ENCODE peak calls at places on chromosomes 13 and 19, in seven cellular contexts. J, Q, G, T, K, H and V are unnamed samples.

GRCh38 chr13:99464441-99464949 is 36.8 kb upstream of the TM9SF2 start:
- DNase-seq in H (no peak), K (peak; percentile 42), Q (no peak), T (no peak), J (no peak), G (no peak), V (no peak)

GRCh38 chr13:36543671-36544070 is 111.4 kb downstream of the CCNA1 start:
- DNase-seq in J (no peak), H (peak; percentile 64), T (no peak), K (no peak), G (no peak), Q (no peak), V (no peak)

GRCh38 chr19:16702123-16702522 is 17.5 kb upstream of the NWD1 start:
- DNase-seq in H (peak; percentile 1), J (no peak), Q (no peak), K (peak; percentile 87), G (no peak), T (no peak), V (no peak)

GRCh38 chr19:16325671-16326400 is 1.2 kb downstream of the KLF2 start:
- DNase-seq in G (no peak), K (no peak), J (no peak), T (peak; percentile 74), H (peak; percentile 66), Q (peak; percentile 71), V (peak; percentile 79)

GRCh38 chr19:36013280-36014028 is 559 bp downstream of the ALKBH6 start:
- DNase-seq in T (no peak), K (no peak), G (no peak), H (no peak), J (no peak), Q (peak; percentile 12), V (no peak)

GRCh38 chr19:40750035-40750284 is 317 bp downstream of the ACTMAP start:
- DNase-seq in T (no peak), K (no peak), G (no peak), Q (no peak), J (peak; percentile 45), H (no peak), V (no peak)

GRCh38 chr19:33941133-33941532 is 144.5 kb downstream of the KCTD15 start:
- DNase-seq in K (no peak), H (no peak), J (no peak), T (no peak), G (no peak), Q (no peak), V (no peak)

GRCh38 chr13:50080856-50081105 is 65.5 kb downstream of the KCNRG start:
- DNase-seq in H (no peak), G (no peak), T (no peak), K (no peak), Q (no peak), J (no peak), V (no peak)

GRCh38 chr19:32917612-32917996 is 48.0 kb upstream of the SLC7A9 start:
- DNase-seq in T (no peak), Q (no peak), H (no peak), K (no peak), J (no peak), G (no peak), V (no peak)

GRCh38 chr19:6812612-6813011 is 40.1 kb downstream of the VAV1 start:
- DNase-seq in T (no peak), K (no peak), G (no peak), J (no peak), H (no peak), Q (no peak), V (no peak)

GRCh38 chr19:11046608-11047354 is 42.5 kb upstream of the LDLR start:
- DNase-seq in K (no peak), J (no peak), H (no peak), Q (no peak), T (no peak), G (no peak), V (no peak)

GRCh38 chr13:87333599-87333998 is 337.6 kb upstream of the SLITRK5 start:
- DNase-seq in G (no peak), J (no peak), H (no peak), Q (no peak), T (no peak), K (no peak), V (no peak)

GRCh38 chr13:65488606-65489005 is 1741.5 kb downstream of the PCDH9 start:
- DNase-seq in Q (no peak), T (no peak), J (no peak), G (no peak), K (no peak), H (no peak), V (no peak)

GRCh38 chr19:2509096-2509495 is 33.2 kb downstream of the GADD45B start:
- DNase-seq in H (no peak), J (no peak), G (no peak), Q (no peak), K (no peak), T (no peak), V (no peak)

GRCh38 chr19:41588497-41589209 is 12.7 kb downstream of the CEACAM21 start:
- DNase-seq in J (peak; percentile 50), G (no peak), T (no peak), Q (peak; percentile 26), H (peak; percentile 59), K (peak; percentile 42), V (no peak)

GRCh38 chr19:5808120-5808816 is 3.4 kb downstream of the NRTN start:
- DNase-seq in Q (no peak), T (no peak), J (no peak), K (no peak), G (no peak), H (no peak), V (peak; percentile 41)

GRCh38 chr19:19427935-19428334 is 22.5 kb downstream of the GATAD2A start:
- DNase-seq in G (no peak), K (no peak), Q (no peak), T (no peak), J (no peak), H (no peak), V (no peak)

GRCh38 chr19:34109596-34109995 is 62.7 kb upstream of the LSM14A start:
- DNase-seq in T (no peak), G (no peak), J (no peak), K (no peak), H (no peak), Q (no peak), V (no peak)

GRCh38 chr13:55160911-55161310 is 1979.8 kb upstream of the PRR20A start:
- DNase-seq in G (no peak), T (no peak), H (peak; percentile 1), J (no peak), K (no peak), Q (no peak), V (no peak)

GRCh38 chr13:31775686-31776085 is 36.4 kb downstream of the RXFP2 start:
- DNase-seq in T (no peak), Q (no peak), H (no peak), K (no peak), J (no peak), G (no peak), V (peak; percentile 78)

GRCh38 chr13:51998723-51999471 is 12.4 kb downstream of the ATP7B start:
- DNase-seq in Q (no peak), J (peak; percentile 22), K (no peak), H (peak; percentile 37), G (no peak), T (no peak), V (no peak)

GRCh38 chr13:113001251-113002140 is 32.5 kb downstream of the MCF2L start:
- DNase-seq in H (peak; percentile 91), G (no peak), T (no peak), Q (no peak), J (peak; percentile 26), K (peak; percentile 18), V (no peak)

GRCh38 chr13:25874907-25875306 is 176.9 kb downstream of the SHISA2 start:
- DNase-seq in Q (peak; percentile 66), K (peak; percentile 25), J (no peak), H (no peak), G (no peak), T (no peak), V (no peak)
- H3K27ac ChIP-seq in Q (peak overlapping the region; percentile 15), K (no peak overlapping the region), J (no peak overlapping the region), H (no peak overlapping the region), G (no peak overlapping the region), T (no peak overlapping the region), V (no peak overlapping the region)

DNA sequence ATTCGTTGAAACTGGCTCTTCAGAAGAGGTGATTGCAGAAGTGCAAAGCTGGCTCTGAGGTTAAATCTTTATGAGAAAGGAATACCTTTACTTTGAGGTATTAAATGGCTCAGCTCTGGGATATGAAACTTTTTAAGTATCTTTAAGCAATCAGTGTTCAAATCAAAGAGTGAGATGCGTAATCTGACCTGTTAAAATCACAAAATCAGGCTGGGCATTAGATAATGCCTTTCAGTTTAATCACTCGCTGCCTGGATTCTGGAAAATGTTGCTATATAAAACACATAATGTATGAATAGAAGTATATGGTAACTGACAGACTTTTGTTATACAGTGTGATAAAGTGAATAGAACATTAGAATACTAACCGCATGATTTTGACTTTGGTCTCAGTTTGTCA is 2.0 kb upstream of the DGKH start:
- DNase-seq in G (no peak), T (no peak), J (no peak), H (no peak), K (no peak), Q (no peak), V (no peak)
- H3K27ac ChIP-seq in G (no peak overlapping the region), T (no peak overlapping the region), J (no peak overlapping the region), H (no peak overlapping the region), K (no peak overlapping the region), Q (no peak overlapping the region), V (no peak overlapping the region)

GRCh38 chr19:50963381-50963780 is 6.0 kb downstream of the KLK6 start:
- DNase-seq in Q (no peak), G (no peak), T (no peak), J (no peak), K (no peak), H (no peak), V (no peak)
- H3K27ac ChIP-seq in Q (no peak overlapping the region), G (no peak overlapping the region), T (no peak overlapping the region), J (no peak overlapping the region), K (no peak overlapping the region), H (no peak overlapping the region), V (no peak overlapping the region)

GRCh38 chr19:1251503-1252220 is 3.3 kb downstream of the MIDN start:
- DNase-seq in J (no peak), G (no peak), H (no peak), T (no peak), K (no peak), Q (peak; percentile 77), V (peak; percentile 58)
- H3K27ac ChIP-seq in J (peak overlapping the region; percentile 94), G (peak overlapping the region; percentile 99), H (peak overlapping the region; percentile 91), T (peak overlapping the region; percentile 89), K (peak overlapping the region; percentile 99), Q (peak overlapping the region; percentile 83), V (peak overlapping the region; percentile 93)

GRCh38 chr19:1412323-1412923 is 5.0 kb downstream of the DAZAP1 start:
- DNase-seq in J (no peak), Q (no peak), H (no peak), K (no peak), T (peak; percentile 34), G (no peak), V (no peak)
- H3K27ac ChIP-seq in J (no peak overlapping the region), Q (peak overlapping the region; percentile 23), H (peak overlapping the region; percentile 50), K (no peak overlapping the region), T (no peak overlapping the region), G (peak overlapping the region; percentile 20), V (no peak overlapping the region)

GRCh38 chr19:46728693-46729339 is 11.9 kb upstream of the PRKD2 start:
- DNase-seq in Q (peak; percentile 84), G (no peak), J (peak; percentile 34), H (peak; percentile 74), T (peak; percentile 85), K (peak; percentile 57), V (peak; percentile 93)
- H3K27ac ChIP-seq in Q (no peak overlapping the region), G (no peak overlapping the region), J (no peak overlapping the region), H (no peak overlapping the region), T (peak overlapping the region; percentile 6), K (no peak overlapping the region), V (no peak overlapping the region)

GRCh38 chr19:17748884-17749638 is 2.2 kb upstream of the FCHO1 start:
- DNase-seq in H (no peak), G (no peak), J (no peak), Q (no peak), T (no peak), K (no peak), V (no peak)
- H3K27ac ChIP-seq in H (no peak overlapping the region), G (no peak overlapping the region), J (no peak overlapping the region), Q (no peak overlapping the region), T (no peak overlapping the region), K (no peak overlapping the region), V (no peak overlapping the region)